ENCODE peak calls at places on chromosomes 13 and 19, in four cellular contexts. One of them, this sample, is unnamed.

GRCh38 chr19:44765949-44766335 is 11.7 kb upstream of the CBLC start:
- DNase-seq in GM23338: no peak
- DNase-seq in hepatocyte: no peak
- DNase-seq in GM23248: no peak
- DNase-seq in this sample: no peak

GRCh38 chr13:26658491-26658890 is 101.0 kb downstream of the WASF3 start:
- DNase-seq in hepatocyte: no peak
- DNase-seq in GM23248: no peak
- DNase-seq in GM23338: no peak
- DNase-seq in this sample: no peak

GRCh38 chr19:49875801-49876421 is 1.2 kb downstream of the AKT1S1 start:
- DNase-seq in hepatocyte: peak
- DNase-seq in GM23248: peak
- DNase-seq in GM23338: peak
- DNase-seq in this sample: peak

GRCh38 chr13:113671066-113672001 is 4.3 kb downstream of the GRK1 start:
- DNase-seq in hepatocyte: no peak
- DNase-seq in GM23338: no peak
- DNase-seq in GM23248: no peak
- DNase-seq in this sample: no peak

GRCh38 chr19:295687-296370 is 4.6 kb upstream of the PLPP2 start:
- DNase-seq in hepatocyte: no peak
- DNase-seq in GM23338: no peak
- DNase-seq in GM23248: no peak
- DNase-seq in this sample: no peak

GRCh38 chr19:16200038-16200775 is 2.5 kb downstream of the AP1M1 start:
- DNase-seq in GM23248: peak
- DNase-seq in GM23338: peak
- DNase-seq in hepatocyte: peak
- DNase-seq in this sample: no peak

GRCh38 chr19:16315825-16316505 is 8.7 kb upstream of the KLF2 start:
- DNase-seq in GM23248: peak
- DNase-seq in GM23338: no peak
- DNase-seq in hepatocyte: peak
- DNase-seq in this sample: peak

GRCh38 chr19:44824758-44825157 is 15.9 kb downstream of the BCAM start:
- DNase-seq in GM23248: no peak
- DNase-seq in hepatocyte: no peak
- DNase-seq in GM23338: no peak
- DNase-seq in this sample: peak

GRCh38 chr13:106597190-106597589 is 29.3 kb upstream of the ARGLU1 start:
- DNase-seq in hepatocyte: no peak
- DNase-seq in GM23248: peak
- DNase-seq in GM23338: no peak
- DNase-seq in this sample: no peak

GRCh38 chr19:14686411-14686810 is 3.4 kb upstream of the ZNF333 start:
- DNase-seq in hepatocyte: no peak
- DNase-seq in GM23248: peak
- DNase-seq in GM23338: peak
- DNase-seq in this sample: peak

GRCh38 chr19:48819366-48819816 is 8.6 kb upstream of the BCAT2 start:
- DNase-seq in GM23248: peak
- DNase-seq in GM23338: no peak
- DNase-seq in hepatocyte: peak
- DNase-seq in this sample: peak

GRCh38 chr19:38803543-38803942 is 9.2 kb downstream of the LGALS4 start:
- DNase-seq in hepatocyte: no peak
- DNase-seq in GM23248: no peak
- DNase-seq in GM23338: no peak
- DNase-seq in this sample: no peak

GRCh38 chr19:45076851-45077730 is 813 bp upstream of the ZNF296 start:
- DNase-seq in GM23338: peak
- DNase-seq in GM23248: no peak
- DNase-seq in hepatocyte: no peak
- DNase-seq in this sample: no peak

GRCh38 chr19:7844405-7844804 is 14.4 kb downstream of the EVI5L start:
- DNase-seq in hepatocyte: no peak
- DNase-seq in GM23338: no peak
- DNase-seq in GM23248: no peak
- DNase-seq in this sample: no peak

GRCh38 chr13:52006491-52007245 is 4.6 kb downstream of the ATP7B start:
- DNase-seq in GM23248: no peak
- DNase-seq in GM23338: no peak
- DNase-seq in hepatocyte: no peak
- DNase-seq in this sample: no peak

GRCh38 chr13:33119886-33120543 is 103.8 kb downstream of the KL start:
- DNase-seq in GM23338: no peak
- DNase-seq in hepatocyte: no peak
- DNase-seq in GM23248: peak
- DNase-seq in this sample: peak

GRCh38 chr13:105721056-105721455 is 814.4 kb downstream of the EFNB2 start:
- DNase-seq in GM23338: no peak
- DNase-seq in hepatocyte: no peak
- DNase-seq in GM23248: no peak
- DNase-seq in this sample: no peak

GRCh38 chr13:93172109-93172508 is 54.5 kb upstream of the GPC6 start:
- DNase-seq in GM23338: peak
- DNase-seq in GM23248: no peak
- DNase-seq in hepatocyte: no peak
- DNase-seq in this sample: no peak

GRCh38 chr13:80116107-80116506 is 224.8 kb downstream of the SPRY2 start:
- DNase-seq in hepatocyte: no peak
- DNase-seq in GM23248: peak
- DNase-seq in GM23338: no peak
- DNase-seq in this sample: peak

GRCh38 chr19:52778811-52779210 is 7.8 kb downstream of the ZNF600 start:
- DNase-seq in GM23338: no peak
- DNase-seq in hepatocyte: no peak
- DNase-seq in GM23248: peak
- DNase-seq in this sample: no peak

GRCh38 chr13:107516517-107516916 is 698.8 kb downstream of the LIG4 start:
- DNase-seq in GM23248: no peak
- DNase-seq in hepatocyte: no peak
- DNase-seq in GM23338: no peak
- DNase-seq in this sample: no peak

GRCh38 chr19:4415352-4415751 is 12.9 kb downstream of the CHAF1A start:
- DNase-seq in GM23338: peak
- DNase-seq in hepatocyte: no peak
- DNase-seq in GM23248: peak
- DNase-seq in this sample: no peak

GRCh38 chr13:94712812-94713555 is 639 bp upstream of the SOX21 start:
- DNase-seq in hepatocyte: peak
- DNase-seq in GM23248: peak
- DNase-seq in GM23338: peak
- DNase-seq in this sample: peak

GRCh38 chr13:94710881-94711560 is 1.3 kb downstream of the SOX21 start:
- DNase-seq in GM23338: peak
- DNase-seq in hepatocyte: peak
- DNase-seq in GM23248: peak
- DNase-seq in this sample: peak

GRCh38 chr13:94713556-94714182 is 1.3 kb upstream of the SOX21 start:
- DNase-seq in GM23248: no peak
- DNase-seq in GM23338: peak
- DNase-seq in hepatocyte: no peak
- DNase-seq in this sample: no peak

GRCh38 chr13:94711561-94712286 is 621 bp downstream of the SOX21 start:
- DNase-seq in GM23248: peak
- DNase-seq in hepatocyte: peak
- DNase-seq in GM23338: peak
- DNase-seq in this sample: peak

DNA sequence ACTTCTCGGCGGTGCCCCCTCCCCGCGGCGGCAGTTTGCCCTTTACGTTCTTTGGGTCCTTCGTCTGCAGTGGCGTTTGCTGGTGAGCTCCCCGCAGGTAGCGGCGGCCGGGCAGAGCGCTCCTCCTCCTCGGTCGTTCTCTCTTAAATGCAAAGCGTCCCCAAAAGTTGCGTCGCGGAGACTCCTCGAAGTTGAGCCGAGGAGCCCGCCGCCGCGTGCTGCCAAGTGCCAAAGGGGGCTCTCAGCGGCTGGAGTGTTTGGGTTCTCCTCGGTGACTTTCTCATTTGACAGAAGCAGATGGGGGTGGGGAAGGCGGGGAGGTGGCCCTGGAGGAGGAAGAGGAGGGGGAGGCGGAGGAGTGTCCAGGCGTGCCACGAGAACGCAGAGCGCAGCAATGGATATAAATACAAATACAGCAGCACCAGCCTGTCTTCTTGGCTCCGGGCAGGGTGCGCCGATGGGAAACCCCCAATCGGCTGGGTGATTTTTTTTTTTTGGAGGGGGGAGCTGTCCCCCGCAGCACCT is at the start of gene SOX21:
- DNase-seq in GM23338: peak
- DNase-seq in GM23248: peak
- DNase-seq in hepatocyte: no peak
- DNase-seq in this sample: peak
- TF ChIP-seq EZH2phosphoT487 in GM23338: no peak
- TF ChIP-seq EZH2phosphoT487 in GM23248: no peak
- TF ChIP-seq EZH2phosphoT487 in hepatocyte: peak
- TF ChIP-seq EZH2phosphoT487 in this sample: no peak

DNA sequence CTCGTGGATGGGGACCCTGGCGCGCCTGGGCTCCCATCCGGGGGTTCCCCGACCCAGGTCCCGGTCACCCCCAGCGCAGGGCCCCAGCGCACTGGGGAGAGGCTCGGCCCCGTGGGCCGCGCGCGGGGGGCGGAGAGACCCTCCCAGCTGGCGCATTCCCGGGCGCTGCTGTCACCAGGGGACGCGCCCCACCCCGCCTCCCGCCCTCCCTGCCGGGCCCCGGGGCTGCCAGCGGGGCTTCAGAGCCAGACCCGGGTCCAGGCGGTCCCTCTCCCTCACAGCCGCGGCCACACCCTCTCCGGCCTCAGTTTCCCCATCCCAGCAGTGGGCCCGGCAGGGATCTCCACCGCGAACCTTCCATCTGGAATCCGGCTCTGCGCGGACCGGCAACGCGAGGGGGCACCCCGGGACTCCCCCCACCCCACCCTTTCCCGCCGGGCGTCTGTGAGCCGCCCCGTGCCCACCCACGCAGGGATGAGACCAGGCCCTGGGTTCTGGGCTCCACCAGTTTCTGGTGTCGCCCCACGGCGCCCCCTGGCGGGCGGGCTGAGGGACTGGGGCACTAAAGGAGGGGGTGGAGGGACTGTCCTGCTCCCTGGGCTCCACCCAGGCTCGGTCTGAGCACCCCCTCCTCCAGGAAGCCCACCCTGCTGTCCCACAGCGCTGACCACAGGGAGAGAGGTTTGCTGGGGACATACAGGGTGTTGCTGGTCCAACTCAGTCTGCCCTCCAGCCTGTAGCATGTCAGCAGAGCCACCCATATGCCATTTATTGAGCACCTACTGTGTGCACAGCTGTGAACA is 874 bp upstream of the ADAMTSL5 start:
- DNase-seq in GM23338: peak
- DNase-seq in GM23248: peak
- DNase-seq in hepatocyte: peak
- DNase-seq in this sample: peak
- TF ChIP-seq EZH2phosphoT487 in GM23338: no peak
- TF ChIP-seq EZH2phosphoT487 in GM23248: no peak
- TF ChIP-seq EZH2phosphoT487 in hepatocyte: no peak
- TF ChIP-seq EZH2phosphoT487 in this sample: no peak

GRCh38 chr13:46586766-46587509 is 34.0 kb downstream of the LRCH1 start:
- DNase-seq in hepatocyte: no peak
- DNase-seq in GM23248: peak
- DNase-seq in GM23338: no peak
- DNase-seq in this sample: no peak
- TF ChIP-seq EZH2phosphoT487 in hepatocyte: no peak
- TF ChIP-seq EZH2phosphoT487 in GM23248: no peak
- TF ChIP-seq EZH2phosphoT487 in GM23338: no peak
- TF ChIP-seq EZH2phosphoT487 in this sample: no peak

GRCh38 chr19:54315956-54316355 is 3.0 kb upstream of the LILRA5 start:
- DNase-seq in GM23338: no peak
- DNase-seq in hepatocyte: no peak
- DNase-seq in GM23248: no peak
- DNase-seq in this sample: no peak
- TF ChIP-seq EZH2phosphoT487 in GM23338: no peak
- TF ChIP-seq EZH2phosphoT487 in hepatocyte: no peak
- TF ChIP-seq EZH2phosphoT487 in GM23248: no peak
- TF ChIP-seq EZH2phosphoT487 in this sample: no peak